ENCODE peak calls at places on chromosomes 16 and 17, in ten cellular contexts. W is NCI-H2029 treated with DMSO at 0.1 percent for 48 hours; Y is NCI-H2107; X is NCI-H526; Q is effector memory CD4-positive, alpha-beta T cell; T is MCF 10A; D is GM13977; I is natural killer cell treated with Interleukin-12 subunit alpha and Interleukin-12 subunit beta and Interleukin-15 and Interleukin-18, amount 100 ng/mL, for 72 hours; R is upper lobe of right lung; M is progenitor cell of endocrine pancreas. U is an unnamed sample.

GRCh38 chr17:82241183-82241925 is 12.5 kb downstream of the SLC16A3 start:
- DNase-seq in W (no peak), Y (no peak), X (no peak), Q (no peak), T (peak), D (no peak), I (no peak), R (peak), M (no peak), U (no peak)

GRCh38 chr17:10156579-10157488 is 41.6 kb downstream of the GAS7 start:
- DNase-seq in W (no peak), Y (no peak), X (no peak), Q (no peak), T (no peak), D (peak), I (peak), R (peak), M (no peak), U (peak)

GRCh38 chr16:27686926-27687325 is 137.0 kb downstream of the KATNIP start:
- DNase-seq in W (no peak), Y (no peak), X (no peak), Q (no peak), T (no peak), D (no peak), I (no peak), R (no peak), M (no peak), U (no peak)

GRCh38 chr16:10877472-10877946 is 507 bp downstream of the CIITA start:
- DNase-seq in W (no peak), Y (no peak), X (no peak), Q (no peak), T (no peak), D (no peak), I (peak), R (peak), M (no peak), U (no peak)

GRCh38 chr17:82933006-82933310 is 93.1 kb upstream of the ZNF750 start:
- DNase-seq in W (no peak), Y (no peak), X (no peak), Q (no peak), T (no peak), D (no peak), I (peak), R (peak), M (no peak), U (no peak)

GRCh38 chr17:78995761-78996451 is 13.7 kb downstream of the CANT1 start:
- DNase-seq in W (no peak), Y (no peak), X (no peak), Q (no peak), T (no peak), D (peak), I (no peak), R (peak), M (no peak), U (peak)

GRCh38 chr16:30518552-30518951 is 7.8 kb downstream of the ZNF768 start:
- DNase-seq in W (no peak), Y (no peak), X (no peak), Q (no peak), T (no peak), D (peak), I (no peak), R (no peak), M (no peak), U (no peak)

GRCh38 chr16:28835864-28836760 is 10.0 kb downstream of the TUFM start:
- DNase-seq in W (no peak), Y (no peak), X (no peak), Q (no peak), T (no peak), D (no peak), I (no peak), R (no peak), M (no peak), U (no peak)

GRCh38 chr17:17757391-17757791 is 76.1 kb downstream of the RAI1 start:
- DNase-seq in W (peak), Y (peak), X (no peak), Q (no peak), T (no peak), D (no peak), I (no peak), R (no peak), M (no peak), U (no peak)

GRCh38 chr16:7137560-7138330 is 194.9 kb upstream of the RBFOX1 start:
- DNase-seq in W (peak), Y (no peak), X (no peak), Q (no peak), T (peak), D (no peak), I (no peak), R (no peak), M (no peak), U (no peak)

GRCh38 chr17:63405741-63406261 is 40.3 kb downstream of the CYB561 start:
- DNase-seq in W (peak), Y (peak), X (no peak), Q (no peak), T (peak), D (peak), I (no peak), R (no peak), M (no peak), U (peak)

GRCh38 chr16:56286819-56287218 is 95.5 kb downstream of the GNAO1 start:
- DNase-seq in W (no peak), Y (no peak), X (no peak), Q (no peak), T (peak), D (no peak), I (no peak), R (no peak), M (no peak), U (no peak)

GRCh38 chr16:67149276-67150057 is 1.3 kb downstream of the B3GNT9 start:
- DNase-seq in W (no peak), Y (no peak), X (no peak), Q (no peak), T (no peak), D (peak), I (peak), R (no peak), M (no peak), U (no peak)

GRCh38 chr17:73478768-73479424 is 165.3 kb downstream of the SDK2 start:
- DNase-seq in W (no peak), Y (no peak), X (no peak), Q (no peak), T (no peak), D (no peak), I (no peak), R (no peak), M (no peak), U (no peak)

GRCh38 chr17:69466905-69467630 is 52.6 kb downstream of the MAP2K6 start:
- DNase-seq in W (no peak), Y (no peak), X (no peak), Q (no peak), T (no peak), D (no peak), I (no peak), R (no peak), M (no peak), U (no peak)

GRCh38 chr17:34883106-34884000 is 77.9 kb downstream of the CCT6B start:
- DNase-seq in W (no peak), Y (no peak), X (no peak), Q (no peak), T (no peak), D (no peak), I (no peak), R (no peak), M (no peak), U (no peak)

GRCh38 chr16:2529061-2529931 is 1.9 kb downstream of the CEMP1 start:
- DNase-seq in W (no peak), Y (no peak), X (no peak), Q (no peak), T (no peak), D (no peak), I (peak), R (peak), M (no peak), U (no peak)

GRCh38 chr16:89621136-89621697 is 7.8 kb downstream of the DPEP1 start:
- DNase-seq in W (no peak), Y (no peak), X (no peak), Q (no peak), T (no peak), D (no peak), I (no peak), R (no peak), M (no peak), U (no peak)

GRCh38 chr16:57620316-57621231 is 7.9 kb upstream of the ADGRG1 start:
- DNase-seq in W (no peak), Y (no peak), X (peak), Q (no peak), T (no peak), D (no peak), I (peak), R (peak), M (no peak), U (no peak)

GRCh38 chr17:48192321-48192731 is 84.8 kb downstream of the SNX11 start:
- DNase-seq in W (no peak), Y (no peak), X (no peak), Q (no peak), T (no peak), D (no peak), I (no peak), R (no peak), M (no peak), U (no peak)

GRCh38 chr16:55508941-55509920 is at the start of gene LPCAT2:
- DNase-seq in W (peak), Y (no peak), X (no peak), Q (no peak), T (peak), D (peak), I (peak), R (peak), M (peak), U (peak)

GRCh38 chr17:28413804-28414203 is 7.8 kb upstream of the SLC46A1 start:
- DNase-seq in W (no peak), Y (no peak), X (no peak), Q (no peak), T (no peak), D (no peak), I (no peak), R (no peak), M (no peak), U (no peak)

GRCh38 chr17:47785538-47786123 is 36.0 kb downstream of the OSBPL7 start:
- DNase-seq in W (no peak), Y (no peak), X (no peak), Q (no peak), T (peak), D (no peak), I (no peak), R (no peak), M (peak), U (no peak)

GRCh38 chr17:63378411-63379076 is 67.6 kb downstream of the CYB561 start:
- DNase-seq in W (no peak), Y (no peak), X (no peak), Q (no peak), T (no peak), D (no peak), I (no peak), R (no peak), M (no peak), U (no peak)

GRCh38 chr16:29820271-29820701 is at the start of gene MVP:
- DNase-seq in W (no peak), Y (no peak), X (no peak), Q (no peak), T (peak), D (peak), I (no peak), R (peak), M (no peak), U (peak)

GRCh38 chr16:56279132-56279531 is 87.8 kb downstream of the GNAO1 start:
- DNase-seq in W (no peak), Y (no peak), X (no peak), Q (peak), T (no peak), D (no peak), I (peak), R (peak), M (no peak), U (no peak)

GRCh38 chr17:49935526-49936210 is 33.3 kb upstream of the DLX4 start:
- DNase-seq in W (no peak), Y (no peak), X (no peak), Q (no peak), T (no peak), D (no peak), I (no peak), R (no peak), M (no peak), U (no peak)

U was measured in GM13976.